ENCODE peak calls at places on chromosomes 1 and 21, in ten cellular contexts. X is activated T-helper 1 cell treated with Interleukin-2 at 50 U/mL for 16 hours; T is stimulated activated CD4-positive, alpha-beta T cell treated with anti-CD3 and anti-CD28 coated beads, Interleukin-4, amount 100 ng/mL, for 48 hours; Q is B cell; R is gastrocnemius medialis; J is KBM-7; S is HFFc6; Y is activated CD4-positive, alpha-beta T cell treated with anti-CD3 and anti-CD28 coated beads for 36 hours; O is GDM1; D is stimulated activated CD8-positive, alpha-beta memory T cell treated with anti-CD3 and anti-CD28 coated beads, Interleukin-4, amount 100 ng/mL, for 24 hours. F is an unnamed sample.

GRCh38 chr1:151056149-151056548 is 3.3 kb downstream of the CDC42SE1 start:
- DNase-seq in J (peak), X (no peak), D (no peak), Y (peak), Q (peak), R (no peak), T (no peak), O (no peak), S (no peak), F (no peak)

GRCh38 chr1:226332947-226333346 is 24.0 kb upstream of the LIN9 start:
- DNase-seq in R (no peak), Q (no peak), X (no peak), O (no peak), D (no peak), S (peak), Y (no peak), J (no peak), T (no peak), F (no peak)

GRCh38 chr1:15313012-15313411 is 66.0 kb downstream of the FHAD1 start:
- DNase-seq in D (no peak), T (no peak), Y (no peak), O (no peak), J (no peak), X (no peak), R (no peak), S (no peak), Q (no peak), F (no peak)

GRCh38 chr1:94069649-94070285 is 51.2 kb downstream of the ABCA4 start:
- DNase-seq in T (no peak), J (no peak), X (no peak), D (no peak), Y (no peak), S (peak), O (no peak), R (no peak), Q (no peak), F (no peak)

GRCh38 chr1:50271337-50271736 is 151.9 kb downstream of the DMRTA2 start:
- DNase-seq in O (no peak), Y (no peak), S (no peak), Q (no peak), T (no peak), D (no peak), R (no peak), J (no peak), X (no peak), F (no peak)

GRCh38 chr1:27000817-27001460 is 7.4 kb downstream of the TRNP1 start:
- DNase-seq in Y (no peak), D (no peak), O (no peak), T (no peak), J (no peak), S (peak), X (no peak), Q (no peak), R (no peak), F (no peak)

GRCh38 chr1:27106561-27107323 is 48.2 kb downstream of the SLC9A1 start:
- DNase-seq in S (no peak), T (no peak), O (peak), X (no peak), Y (no peak), J (peak), R (no peak), Q (peak), D (no peak), F (peak)

GRCh38 chr21:15065381-15066230 is 806 bp upstream of the NRIP1 start:
- DNase-seq in X (peak), Y (peak), D (peak), R (peak), Q (peak), T (peak), J (peak), O (peak), S (peak), F (no peak)

GRCh38 chr1:6497215-6497866 is 5.9 kb upstream of the PLEKHG5 start:
- DNase-seq in Y (peak), S (peak), O (peak), D (peak), X (peak), T (no peak), J (peak), Q (peak), R (no peak), F (peak)

GRCh38 chr1:202708456-202709275 is 1.6 kb downstream of the SYT2 start:
- DNase-seq in R (no peak), X (no peak), J (no peak), S (no peak), O (no peak), T (no peak), Q (peak), D (no peak), Y (no peak), F (no peak)

GRCh38 chr1:204714861-204715511 is 29.4 kb upstream of the LRRN2 start:
- DNase-seq in T (no peak), O (no peak), X (no peak), D (no peak), R (no peak), S (no peak), Q (no peak), J (no peak), Y (no peak), F (no peak)

GRCh38 chr1:204692320-204692851 is 6.8 kb upstream of the LRRN2 start:
- DNase-seq in Y (no peak), X (no peak), J (no peak), S (no peak), R (no peak), Q (no peak), T (no peak), O (no peak), D (no peak), F (no peak)

GRCh38 chr1:7659514-7659913 is 111.6 kb upstream of the VAMP3 start:
- DNase-seq in T (no peak), Q (no peak), J (no peak), X (no peak), D (no peak), O (no peak), S (no peak), R (no peak), Y (no peak), F (no peak)

GRCh38 chr1:231421616-231421970 is 494 bp downstream of the EGLN1 start:
- DNase-seq in T (peak), S (peak), X (no peak), Q (no peak), R (peak), Y (peak), O (no peak), J (no peak), D (peak), F (no peak)